ENCODE peak calls at places on chromosomes 5 and 9, in six cellular contexts. Y, I, T, J, X and H are unnamed samples.

GRCh38 chr5:153658606-153659005 is 168.1 kb downstream of the GRIA1 start:
- DNase-seq in Y (no peak), I (no peak), J (no peak), T (no peak), X (no peak), H (no peak)

GRCh38 chr9:129478461-129478860 is 142.4 kb downstream of the C9orf50 start:
- DNase-seq in I (no peak), X (no peak), J (no peak), Y (no peak), T (no peak), H (no peak)

GRCh38 chr5:5420251-5420650 is 2.2 kb upstream of the ICE1 start:
- DNase-seq in I (no peak), T (no peak), X (no peak), J (no peak), Y (no peak), H (no peak)

GRCh38 chr5:129445379-129445778 is 14.7 kb upstream of the ADAMTS19 start:
- DNase-seq in Y (no peak), J (no peak), I (no peak), X (no peak), T (no peak), H (no peak)

GRCh38 chr9:122125891-122126331 is 32.8 kb upstream of the TTLL11 start:
- DNase-seq in T (no peak), X (no peak), Y (no peak), J (peak), I (no peak), H (no peak)

GRCh38 chr5:55159763-55160492 is at the start of gene GPX8:
- DNase-seq in Y (no peak), J (no peak), X (peak), I (no peak), T (no peak), H (no peak)

GRCh38 chr5:95638632-95639031 is 7.9 kb upstream of the RFESD start:
- DNase-seq in Y (no peak), I (no peak), J (no peak), X (no peak), T (no peak), H (no peak)

GRCh38 chr9:84917366-84918063 is 248.0 kb downstream of the NTRK2 start:
- DNase-seq in J (no peak), T (no peak), Y (no peak), I (no peak), X (no peak), H (no peak)

GRCh38 chr9:88477300-88477751 is 57.7 kb upstream of the NXNL2 start:
- DNase-seq in J (peak), I (no peak), X (peak), Y (no peak), T (no peak), H (no peak)

GRCh38 chr5:116068028-116068632 is 16.7 kb upstream of the COMMD10 start:
- DNase-seq in Y (no peak), J (no peak), T (peak), I (peak), X (peak), H (no peak)

GRCh38 chr5:68033961-68034581 is 181.5 kb upstream of the PIK3R1 start:
- DNase-seq in X (no peak), T (no peak), I (no peak), J (no peak), Y (no peak), H (peak)

GRCh38 chr9:85536076-85536475 is 205.7 kb downstream of the AGTPBP1 start:
- DNase-seq in J (peak), I (no peak), X (no peak), T (no peak), Y (no peak), H (peak)

GRCh38 chr9:128882677-128883590 is 1.0 kb downstream of the LRRC8A start:
- DNase-seq in Y (no peak), J (no peak), I (no peak), T (peak), X (no peak), H (no peak)

GRCh38 chr5:151223447-151224264 is at the start of gene CCDC69:
- DNase-seq in I (peak), T (peak), J (peak), X (peak), Y (peak), H (peak)

GRCh38 chr9:5470816-5471215 is 20.5 kb downstream of the CD274 start:
- DNase-seq in X (no peak), J (no peak), Y (no peak), I (no peak), T (no peak), H (no peak)

GRCh38 chr9:131562032-131562959 is 17.0 kb downstream of the PRRT1B start:
- DNase-seq in I (no peak), Y (no peak), X (no peak), T (no peak), J (no peak), H (no peak)

GRCh38 chr5:109857405-109858031 is 167.8 kb downstream of the MAN2A1 start:
- DNase-seq in J (no peak), X (peak), Y (no peak), T (no peak), I (no peak), H (no peak)

GRCh38 chr5:141716009-141716408 is 34.0 kb upstream of the ARAP3 start:
- DNase-seq in Y (no peak), T (no peak), X (no peak), J (no peak), I (peak), H (no peak)

GRCh38 chr9:114004221-114004716 is 73.8 kb downstream of the AMBP start:
- DNase-seq in Y (no peak), X (no peak), T (no peak), J (no peak), I (no peak), H (peak)

GRCh38 chr9:120336021-120336752 is 243.8 kb downstream of the CDK5RAP2 start:
- DNase-seq in X (peak), J (no peak), Y (no peak), T (no peak), I (no peak), H (no peak)

GRCh38 chr5:68464424-68464823 is 248.9 kb downstream of the PIK3R1 start:
- DNase-seq in X (peak), T (no peak), J (no peak), I (no peak), Y (peak), H (no peak)

GRCh38 chr9:2725929-2726328 is 8.6 kb downstream of the KCNV2 start:
- DNase-seq in X (no peak), T (no peak), I (no peak), Y (no peak), J (no peak), H (no peak)

GRCh38 chr5:59487838-59488729 is 405.4 kb downstream of the PDE4D start:
- DNase-seq in Y (no peak), I (no peak), T (no peak), X (no peak), J (no peak), H (no peak)

GRCh38 chr5:73104326-73104725 is 16.0 kb upstream of the TMEM171 start:
- DNase-seq in I (peak), Y (no peak), X (no peak), J (no peak), T (no peak), H (no peak)

GRCh38 chr5:94884294-94884693 is 265.8 kb downstream of the SLF1 start:
- DNase-seq in Y (no peak), I (no peak), J (no peak), T (no peak), X (no peak), H (no peak)